ENCODE peak calls at places on chromosomes 11 and 22, in ten cellular contexts. One of them, this sample, is unnamed. For H3K27me3, the result is how much of the 10 kb centered on the place peaks cover.

GRCh38 chr22:36180038-36180880 is 19.7 kb upstream of the APOL3 start:
- DNase-seq in body of pancreas: peak
- DNase-seq in breast epithelium: peak
- DNase-seq in H1: peak
- DNase-seq in spleen: peak
- DNase-seq in IMR-90: peak
- DNase-seq in uterus: peak
- DNase-seq in thyroid gland: peak
- DNase-seq in sigmoid colon: peak
- DNase-seq in testis: peak
- DNase-seq in this sample: peak

GRCh38 chr11:12506502-12506921 is 129.1 kb downstream of the PARVA start:
- DNase-seq in breast epithelium: no peak
- DNase-seq in spleen: no peak
- DNase-seq in H1: no peak
- DNase-seq in body of pancreas: no peak
- DNase-seq in IMR-90: peak
- DNase-seq in uterus: no peak
- DNase-seq in testis: no peak
- DNase-seq in thyroid gland: no peak
- DNase-seq in sigmoid colon: no peak
- DNase-seq in this sample: no peak

GRCh38 chr11:95849087-95849825 is 59.0 kb downstream of the CEP57 start:
- DNase-seq in H1: peak
- DNase-seq in testis: peak
- DNase-seq in thyroid gland: peak
- DNase-seq in uterus: peak
- DNase-seq in IMR-90: peak
- DNase-seq in breast epithelium: no peak
- DNase-seq in body of pancreas: peak
- DNase-seq in sigmoid colon: peak
- DNase-seq in spleen: no peak
- DNase-seq in this sample: peak

GRCh38 chr11:46696212-46696558 is 4.2 kb downstream of the ARHGAP1 start:
- DNase-seq in H1: no peak
- DNase-seq in sigmoid colon: no peak
- DNase-seq in spleen: no peak
- DNase-seq in breast epithelium: no peak
- DNase-seq in testis: peak
- DNase-seq in body of pancreas: no peak
- DNase-seq in uterus: no peak
- DNase-seq in IMR-90: no peak
- DNase-seq in thyroid gland: no peak
- DNase-seq in this sample: peak

GRCh38 chr22:42754658-42755057 is 34.0 kb upstream of the A4GALT start:
- DNase-seq in spleen: no peak
- DNase-seq in testis: peak
- DNase-seq in IMR-90: peak
- DNase-seq in thyroid gland: no peak
- DNase-seq in sigmoid colon: no peak
- DNase-seq in uterus: no peak
- DNase-seq in H1: no peak
- DNase-seq in body of pancreas: peak
- DNase-seq in breast epithelium: no peak
- DNase-seq in this sample: peak

GRCh38 chr11:102253018-102253775 is 64.1 kb upstream of the BIRC3 start:
- DNase-seq in sigmoid colon: no peak
- DNase-seq in breast epithelium: no peak
- DNase-seq in spleen: no peak
- DNase-seq in thyroid gland: no peak
- DNase-seq in testis: no peak
- DNase-seq in body of pancreas: no peak
- DNase-seq in uterus: no peak
- DNase-seq in IMR-90: no peak
- DNase-seq in H1: no peak
- DNase-seq in this sample: no peak

GRCh38 chr11:123055132-123055924 is 6.6 kb downstream of the HSPA8 start:
- DNase-seq in uterus: no peak
- DNase-seq in testis: no peak
- DNase-seq in thyroid gland: no peak
- DNase-seq in sigmoid colon: no peak
- DNase-seq in spleen: no peak
- DNase-seq in breast epithelium: no peak
- DNase-seq in H1: no peak
- DNase-seq in body of pancreas: no peak
- DNase-seq in IMR-90: no peak
- DNase-seq in this sample: no peak

GRCh38 chr22:45452565-45453449 is 39.3 kb downstream of the RIBC2 start:
- DNase-seq in uterus: no peak
- DNase-seq in sigmoid colon: no peak
- DNase-seq in breast epithelium: no peak
- DNase-seq in testis: no peak
- DNase-seq in H1: no peak
- DNase-seq in spleen: no peak
- DNase-seq in thyroid gland: no peak
- DNase-seq in body of pancreas: no peak
- DNase-seq in IMR-90: peak
- DNase-seq in this sample: no peak

GRCh38 chr11:69834811-69835800 is 15.9 kb upstream of the FGF3 start:
- DNase-seq in sigmoid colon: peak
- DNase-seq in H1: no peak
- DNase-seq in spleen: peak
- DNase-seq in testis: no peak
- DNase-seq in uterus: no peak
- DNase-seq in IMR-90: no peak
- DNase-seq in body of pancreas: no peak
- DNase-seq in breast epithelium: no peak
- DNase-seq in thyroid gland: no peak
- DNase-seq in this sample: no peak

GRCh38 chr11:74000307-74000630 is 8.6 kb downstream of the UCP3 start:
- DNase-seq in IMR-90: no peak
- DNase-seq in thyroid gland: no peak
- DNase-seq in uterus: no peak
- DNase-seq in spleen: no peak
- DNase-seq in sigmoid colon: peak
- DNase-seq in breast epithelium: no peak
- DNase-seq in body of pancreas: no peak
- DNase-seq in H1: no peak
- DNase-seq in testis: no peak
- DNase-seq in this sample: no peak

GRCh38 chr22:50473088-50473487 is 1.7 kb downstream of the SBF1 start:
- DNase-seq in testis: no peak
- DNase-seq in body of pancreas: no peak
- DNase-seq in sigmoid colon: no peak
- DNase-seq in uterus: no peak
- DNase-seq in spleen: peak
- DNase-seq in IMR-90: no peak
- DNase-seq in breast epithelium: no peak
- DNase-seq in thyroid gland: no peak
- DNase-seq in H1: no peak
- DNase-seq in this sample: no peak

GRCh38 chr11:120040136-120040840 is 97.6 kb downstream of the TRIM29 start:
- DNase-seq in testis: no peak
- DNase-seq in uterus: no peak
- DNase-seq in spleen: no peak
- DNase-seq in breast epithelium: no peak
- DNase-seq in body of pancreas: no peak
- DNase-seq in H1: no peak
- DNase-seq in thyroid gland: no peak
- DNase-seq in sigmoid colon: no peak
- DNase-seq in IMR-90: no peak
- DNase-seq in this sample: no peak

GRCh38 chr11:2280208-2280607 is 9.8 kb upstream of the ASCL2 start:
- DNase-seq in IMR-90: no peak
- DNase-seq in H1: no peak
- DNase-seq in uterus: no peak
- DNase-seq in spleen: no peak
- DNase-seq in body of pancreas: no peak
- DNase-seq in sigmoid colon: no peak
- DNase-seq in testis: no peak
- DNase-seq in breast epithelium: no peak
- DNase-seq in thyroid gland: no peak
- DNase-seq in this sample: no peak

GRCh38 chr11:34890812-34891211 is 25.4 kb downstream of the APIP start:
- DNase-seq in sigmoid colon: no peak
- DNase-seq in testis: no peak
- DNase-seq in body of pancreas: no peak
- DNase-seq in IMR-90: peak
- DNase-seq in breast epithelium: no peak
- DNase-seq in thyroid gland: no peak
- DNase-seq in spleen: no peak
- DNase-seq in uterus: no peak
- DNase-seq in H1: no peak
- DNase-seq in this sample: no peak
- TF ChIP-seq CTCF in sigmoid colon: no peak
- TF ChIP-seq CTCF in testis: peak
- TF ChIP-seq CTCF in body of pancreas: peak
- TF ChIP-seq CTCF in IMR-90: peak
- TF ChIP-seq CTCF in breast epithelium: peak
- TF ChIP-seq CTCF in thyroid gland: peak
- TF ChIP-seq CTCF in spleen: no peak
- TF ChIP-seq CTCF in uterus: no peak
- TF ChIP-seq CTCF in H1: peak
- TF ChIP-seq CTCF in this sample: peak

DNA sequence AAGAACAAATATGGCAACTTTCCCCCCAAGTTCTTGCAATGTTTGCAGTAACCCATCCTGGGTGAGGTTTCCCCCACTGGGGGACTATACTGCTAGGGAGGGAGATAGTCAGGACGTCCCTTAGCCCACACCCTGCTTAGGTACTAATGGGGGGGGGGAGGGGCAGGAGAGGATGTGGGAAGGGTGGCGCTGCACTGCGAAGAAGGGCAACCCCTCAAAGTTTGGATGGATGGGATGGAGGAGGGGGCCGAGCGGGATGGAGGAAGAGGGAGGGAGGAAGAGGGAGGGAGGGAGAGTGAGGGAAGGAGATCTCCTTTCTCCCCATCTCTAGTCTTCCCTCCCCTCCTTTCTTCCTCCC is 100.6 kb upstream of the HSD17B12 start:
- DNase-seq in thyroid gland: no peak
- DNase-seq in IMR-90: no peak
- DNase-seq in uterus: no peak
- DNase-seq in sigmoid colon: no peak
- DNase-seq in spleen: no peak
- DNase-seq in H1: no peak
- DNase-seq in testis: no peak
- DNase-seq in body of pancreas: no peak
- DNase-seq in breast epithelium: no peak
- DNase-seq in this sample: no peak
- H3K27me3 ChIP-seq in thyroid gland: half or more
- H3K27me3 ChIP-seq in IMR-90: half or more
- H3K27me3 ChIP-seq in uterus: half or more
- H3K27me3 ChIP-seq in sigmoid colon: half or more
- H3K27me3 ChIP-seq in spleen: half or more
- H3K27me3 ChIP-seq in H1: half or more
- H3K27me3 ChIP-seq in testis: under half
- H3K27me3 ChIP-seq in body of pancreas: under half
- H3K27me3 ChIP-seq in breast epithelium: under half
- H3K27me3 ChIP-seq in this sample: half or more

GRCh38 chr11:64327993-64328392 is 10.1 kb downstream of the PRDX5 start:
- DNase-seq in sigmoid colon: no peak
- DNase-seq in thyroid gland: no peak
- DNase-seq in uterus: no peak
- DNase-seq in H1: no peak
- DNase-seq in body of pancreas: no peak
- DNase-seq in IMR-90: no peak
- DNase-seq in spleen: no peak
- DNase-seq in testis: no peak
- DNase-seq in breast epithelium: no peak
- DNase-seq in this sample: no peak
- TF ChIP-seq POLR2A in sigmoid colon: no peak
- TF ChIP-seq POLR2A in thyroid gland: no peak
- TF ChIP-seq POLR2A in uterus: no peak
- TF ChIP-seq POLR2A in H1: no peak
- TF ChIP-seq POLR2A in body of pancreas: no peak
- TF ChIP-seq POLR2A in IMR-90: no peak
- TF ChIP-seq POLR2A in spleen: no peak
- TF ChIP-seq POLR2A in testis: no peak
- TF ChIP-seq POLR2A in breast epithelium: no peak
- TF ChIP-seq POLR2A in this sample: no peak

GRCh38 chr11:116916872-116917271 is 79.5 kb upstream of the APOA1 start:
- DNase-seq in body of pancreas: no peak
- DNase-seq in sigmoid colon: no peak
- DNase-seq in breast epithelium: no peak
- DNase-seq in uterus: no peak
- DNase-seq in thyroid gland: no peak
- DNase-seq in IMR-90: no peak
- DNase-seq in testis: no peak
- DNase-seq in spleen: no peak
- DNase-seq in H1: no peak
- DNase-seq in this sample: no peak

GRCh38 chr11:116916052-116916451 is 78.6 kb upstream of the APOA1 start:
- DNase-seq in H1: no peak
- DNase-seq in spleen: no peak
- DNase-seq in thyroid gland: no peak
- DNase-seq in sigmoid colon: no peak
- DNase-seq in breast epithelium: no peak
- DNase-seq in uterus: no peak
- DNase-seq in IMR-90: no peak
- DNase-seq in testis: no peak
- DNase-seq in body of pancreas: no peak
- DNase-seq in this sample: no peak

GRCh38 chr11:116925050-116925449 is 87.6 kb upstream of the APOA1 start:
- DNase-seq in testis: no peak
- DNase-seq in uterus: no peak
- DNase-seq in IMR-90: no peak
- DNase-seq in body of pancreas: no peak
- DNase-seq in H1: no peak
- DNase-seq in sigmoid colon: no peak
- DNase-seq in breast epithelium: no peak
- DNase-seq in spleen: peak
- DNase-seq in thyroid gland: no peak
- DNase-seq in this sample: no peak

GRCh38 chr11:116917632-116918031 is 80.2 kb upstream of the APOA1 start:
- DNase-seq in IMR-90: no peak
- DNase-seq in spleen: no peak
- DNase-seq in thyroid gland: no peak
- DNase-seq in sigmoid colon: no peak
- DNase-seq in H1: no peak
- DNase-seq in breast epithelium: no peak
- DNase-seq in uterus: no peak
- DNase-seq in testis: no peak
- DNase-seq in body of pancreas: no peak
- DNase-seq in this sample: no peak

DNA sequence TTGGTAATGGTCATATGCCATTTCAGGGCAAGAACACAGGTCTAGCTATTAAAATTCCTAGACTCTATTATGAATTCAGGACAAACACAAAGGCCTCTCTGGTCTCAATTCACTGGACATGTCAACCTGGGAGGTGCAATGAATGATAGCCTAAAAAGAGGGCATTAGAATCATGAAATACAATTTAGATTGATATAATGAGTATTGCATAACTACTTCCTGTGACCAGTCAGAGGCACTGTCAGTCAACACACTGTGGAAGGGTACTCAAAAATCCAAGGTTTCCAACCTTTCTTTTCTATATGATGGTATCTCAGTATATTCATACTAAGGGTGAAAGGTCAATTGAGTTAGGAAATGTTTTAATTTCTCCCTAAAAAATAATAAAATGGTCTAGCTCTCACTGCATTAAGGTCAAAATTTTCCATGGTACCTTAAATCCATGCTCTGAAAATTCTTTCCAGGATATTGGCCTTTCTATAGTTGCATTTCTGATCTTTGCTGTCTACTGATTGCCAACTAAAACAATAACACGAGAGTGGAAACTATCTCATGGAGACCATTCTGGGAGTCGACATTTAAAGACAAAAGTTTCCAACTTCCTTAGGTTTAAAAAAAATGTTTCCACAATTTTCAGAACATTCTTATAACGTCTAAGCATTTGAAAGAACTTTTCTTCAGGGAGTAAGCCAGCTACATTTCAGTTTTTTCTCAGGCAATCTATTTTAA is 81.7 kb upstream of the APOA1 start:
- DNase-seq in thyroid gland: no peak
- DNase-seq in H1: no peak
- DNase-seq in breast epithelium: no peak
- DNase-seq in body of pancreas: no peak
- DNase-seq in uterus: no peak
- DNase-seq in spleen: no peak
- DNase-seq in IMR-90: no peak
- DNase-seq in testis: no peak
- DNase-seq in sigmoid colon: no peak
- DNase-seq in this sample: no peak
- TF ChIP-seq CTCF in thyroid gland: peak
- TF ChIP-seq CTCF in H1: no peak
- TF ChIP-seq CTCF in breast epithelium: no peak
- TF ChIP-seq CTCF in body of pancreas: no peak
- TF ChIP-seq CTCF in uterus: no peak
- TF ChIP-seq CTCF in spleen: no peak
- TF ChIP-seq CTCF in IMR-90: no peak
- TF ChIP-seq CTCF in testis: no peak
- TF ChIP-seq CTCF in sigmoid colon: no peak
- TF ChIP-seq CTCF in this sample: no peak